ENCODE peak calls at places on chromosomes 6 and 20, in eight cellular contexts. V is H9, N is neural crest cell, Y is brain microvascular endothelial cell, R is foreskin fibroblast, L is upper lobe of right lung, I is mucosa of descending colon, P is choroid plexus epithelial cell. A is an unnamed sample.

GRCh38 chr6:150634641-150635292 is 35.1 kb downstream of the PLEKHG1 start:
- DNase-seq in I (no peak), V (no peak), R (no peak), Y (no peak), L (no peak), N (no peak), P (no peak), A (no peak)

GRCh38 chr6:11008821-11009220 is 35.3 kb downstream of the ELOVL2 start:
- DNase-seq in P (peak), I (no peak), Y (peak), V (no peak), R (no peak), N (no peak), L (no peak), A (no peak)

GRCh38 chr6:56329296-56330050 is 82.1 kb upstream of the COL21A1 start:
- DNase-seq in P (peak), Y (no peak), N (no peak), I (no peak), R (no peak), L (no peak), V (no peak), A (no peak)

GRCh38 chr6:29834564-29835436 is 7.2 kb downstream of the HLA-G start:
- DNase-seq in R (no peak), L (no peak), I (no peak), P (peak), N (peak), V (peak), Y (no peak), A (peak)

GRCh38 chr6:37141291-37142046 is 28.5 kb upstream of the PIM1 start:
- DNase-seq in R (peak), I (no peak), P (peak), V (peak), Y (peak), N (no peak), L (no peak), A (no peak)

GRCh38 chr6:76984572-76984971 is 478.7 kb downstream of the HTR1B start:
- DNase-seq in P (no peak), R (peak), V (no peak), L (no peak), I (no peak), Y (no peak), N (no peak), A (no peak)

GRCh38 chr6:41785689-41786450 is 1.6 kb upstream of the TOMM6 start:
- DNase-seq in P (peak), V (peak), R (peak), Y (no peak), L (no peak), N (no peak), I (no peak), A (no peak)

GRCh38 chr6:63307581-63308246 is 12.1 kb downstream of the LGSN start:
- DNase-seq in V (no peak), N (no peak), I (no peak), Y (peak), P (peak), L (no peak), R (peak), A (peak)

GRCh38 chr6:32223258-32224235 is at the start of gene NOTCH4:
- DNase-seq in P (no peak), R (no peak), I (no peak), V (no peak), L (no peak), Y (no peak), N (no peak), A (no peak)

GRCh38 chr6:165987483-165988305 is 180.0 kb downstream of the TBXT start:
- DNase-seq in L (no peak), Y (peak), V (peak), N (peak), P (peak), R (no peak), I (peak), A (peak)

GRCh38 chr20:48841196-48841860 is 13.5 kb upstream of the PREX1 start:
- DNase-seq in N (no peak), P (no peak), I (no peak), V (no peak), R (no peak), L (no peak), Y (no peak), A (no peak)

GRCh38 chr6:6588924-6589696 is 590 bp downstream of the LY86 start:
- DNase-seq in I (no peak), R (no peak), N (no peak), L (no peak), Y (no peak), V (no peak), P (no peak), A (no peak)

GRCh38 chr6:156396068-156396771 is 381.0 kb upstream of the ARID1B start:
- DNase-seq in N (no peak), I (no peak), P (no peak), R (no peak), L (no peak), Y (no peak), V (no peak), A (no peak)

GRCh38 chr6:46815130-46815529 is 21.9 kb downstream of the MEP1A start:
- DNase-seq in L (no peak), N (no peak), I (no peak), Y (no peak), R (no peak), P (no peak), V (no peak), A (no peak)

GRCh38 chr6:19991176-19991575 is 154.0 kb downstream of the ID4 start:
- DNase-seq in N (no peak), V (no peak), P (no peak), L (no peak), I (no peak), R (no peak), Y (no peak), A (no peak)

GRCh38 chr6:42294759-42295158 is 77.1 kb upstream of the MRPS10 start:
- DNase-seq in V (no peak), L (no peak), I (no peak), P (peak), R (peak), Y (peak), N (no peak), A (no peak)

GRCh38 chr6:19697744-19698290 is 139.4 kb upstream of the ID4 start:
- DNase-seq in N (no peak), P (peak), I (no peak), R (peak), Y (peak), V (no peak), L (no peak), A (no peak)

GRCh38 chr6:38612386-38612965 is 27.3 kb downstream of the BTBD9 start:
- DNase-seq in L (no peak), N (no peak), R (peak), I (no peak), V (no peak), P (peak), Y (no peak), A (no peak)

GRCh38 chr6:112027942-112028674 is 25.8 kb upstream of the CCN6 start:
- DNase-seq in R (no peak), I (no peak), P (peak), L (no peak), N (no peak), Y (no peak), V (no peak), A (no peak)

GRCh38 chr6:34792605-34793500 is 970 bp downstream of the BLTP3A start:
- DNase-seq in P (peak), N (peak), L (no peak), V (peak), Y (peak), I (no peak), R (peak), A (peak)

DNA sequence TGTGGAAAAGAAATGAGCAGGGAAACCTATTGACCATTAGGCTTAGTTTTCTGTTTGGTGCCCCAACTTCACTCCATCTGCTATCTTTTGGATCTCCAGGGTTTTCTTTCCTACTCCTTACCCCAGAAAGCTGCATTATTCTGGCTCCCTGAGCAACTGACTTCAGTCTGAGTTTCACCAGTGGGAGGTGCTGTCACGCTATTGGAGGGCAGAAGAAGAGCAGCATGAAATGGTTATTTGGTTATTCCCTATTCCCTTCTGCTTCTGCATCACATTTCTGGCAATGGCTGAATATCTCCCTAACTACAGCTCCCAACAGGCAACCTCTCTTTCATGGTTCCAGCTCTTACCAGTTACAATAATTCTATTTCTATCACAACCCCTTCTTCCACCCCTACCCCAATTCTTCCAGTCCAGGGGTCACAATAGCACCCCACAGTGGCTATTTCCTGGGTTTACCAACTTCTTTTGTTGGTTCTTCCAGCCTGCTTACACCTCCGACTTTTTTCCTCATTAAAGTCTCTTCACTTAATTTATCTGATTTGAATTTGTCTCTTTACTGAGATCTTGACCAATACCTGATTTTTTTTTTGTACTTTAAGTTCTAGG is 311.5 kb downstream of the PLCB1 start:
- DNase-seq in R (no peak), L (no peak), N (no peak), I (no peak), P (no peak), V (no peak), Y (no peak), A (no peak)
- TF ChIP-seq CTCF in R (no peak), L (peak), N (no peak), I (no peak), P (no peak), V (peak), Y (no peak), A (peak)

GRCh38 chr6:135449246-135449645 is 48.3 kb downstream of the AHI1 start:
- DNase-seq in P (no peak), R (no peak), N (no peak), Y (no peak), L (no peak), I (no peak), V (no peak), A (no peak)

GRCh38 chr6:135451617-135452190 is 45.8 kb downstream of the AHI1 start:
- DNase-seq in I (no peak), V (no peak), Y (no peak), R (no peak), P (peak), L (no peak), N (no peak), A (peak)
- TF ChIP-seq CTCF in I (peak), V (peak), Y (peak), R (peak), P (peak), L (peak), N (peak), A (peak)

GRCh38 chr20:47669157-47669425 is 116.2 kb downstream of the SULF2 start:
- DNase-seq in V (no peak), R (no peak), L (no peak), Y (no peak), N (no peak), I (no peak), P (no peak), A (no peak)
- TF ChIP-seq CTCF in V (no peak), R (no peak), L (no peak), Y (no peak), N (no peak), I (no peak), P (no peak), A (no peak)

DNA sequence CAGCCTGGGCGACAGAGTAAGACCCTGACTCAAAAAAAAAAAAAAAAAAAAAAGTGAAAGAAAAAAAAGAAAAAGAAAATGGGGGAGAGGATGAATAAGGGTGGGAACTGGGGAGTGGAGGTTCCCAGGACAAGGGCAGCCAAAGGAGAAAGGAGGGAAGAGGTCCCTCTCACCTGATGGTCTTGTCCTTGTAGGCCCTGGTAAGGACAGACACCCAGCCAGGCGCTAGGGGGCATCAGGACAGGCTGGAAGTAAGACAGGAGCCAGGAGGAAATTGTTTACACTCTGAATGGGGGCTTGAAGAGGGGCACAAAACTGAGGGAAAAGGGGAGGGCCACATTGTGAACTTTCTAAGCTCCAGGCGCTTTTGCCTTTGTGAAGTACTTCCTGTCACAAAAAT is 2.3 kb upstream of the ALDH5A1 start:
- DNase-seq in P (peak), N (no peak), R (no peak), Y (no peak), V (peak), I (no peak), L (no peak), A (no peak)
- TF ChIP-seq CTCF in P (peak), N (peak), R (peak), Y (peak), V (peak), I (no peak), L (peak), A (peak)

GRCh38 chr6:24935753-24936152 is at the start of gene RIPOR2:
- DNase-seq in L (peak), R (no peak), N (peak), V (peak), I (peak), P (peak), Y (no peak), A (no peak)
- TF ChIP-seq CTCF in L (no peak), R (no peak), N (no peak), V (peak), I (no peak), P (peak), Y (peak), A (no peak)

GRCh38 chr6:16764188-16764950 is 3.1 kb upstream of the ATXN1 start:
- DNase-seq in P (peak), R (no peak), L (no peak), N (no peak), V (no peak), Y (peak), I (no peak), A (peak)
- TF ChIP-seq CTCF in P (peak), R (peak), L (peak), N (peak), V (peak), Y (peak), I (no peak), A (peak)

GRCh38 chr20:25058797-25059486 is 1.0 kb upstream of the ACSS1 start:
- DNase-seq in P (peak), R (peak), L (peak), V (no peak), I (no peak), Y (no peak), N (no peak), A (peak)
- TF ChIP-seq CTCF in P (no peak), R (no peak), L (no peak), V (no peak), I (no peak), Y (peak), N (no peak), A (no peak)

GRCh38 chr6:106495014-106495413 is 134.3 kb downstream of the RTN4IP1 start:
- DNase-seq in P (no peak), V (no peak), Y (no peak), I (no peak), L (no peak), R (no peak), N (no peak), A (no peak)
- TF ChIP-seq CTCF in P (no peak), V (no peak), Y (no peak), I (no peak), L (no peak), R (no peak), N (no peak), A (no peak)

DNA sequence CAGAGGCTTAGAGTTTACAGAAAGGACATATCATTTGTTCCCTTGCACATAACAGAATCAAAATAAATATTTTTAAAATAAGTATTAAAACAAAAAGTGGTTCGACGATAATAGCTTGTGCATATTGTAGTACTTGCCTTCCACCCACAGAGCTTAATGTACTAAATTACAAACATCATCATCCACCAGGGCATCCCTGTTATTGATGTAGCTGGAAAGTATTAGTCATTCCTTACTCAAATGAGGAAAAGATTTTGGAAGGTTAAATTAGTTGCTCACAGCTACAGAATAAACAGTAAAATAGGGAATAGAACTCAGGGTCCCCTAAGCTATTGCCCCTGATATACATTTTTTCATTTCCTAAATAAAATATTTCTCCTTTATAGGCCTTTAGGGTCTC is 150.3 kb downstream of the PTPRK start:
- DNase-seq in P (peak), Y (peak), V (no peak), L (no peak), R (peak), I (no peak), N (no peak), A (no peak)
- TF ChIP-seq CTCF in P (no peak), Y (peak), V (no peak), L (no peak), R (no peak), I (no peak), N (no peak), A (no peak)

GRCh38 chr6:291148-291696 is 1.1 kb upstream of the DUSP22 start:
- DNase-seq in L (no peak), R (no peak), Y (peak), V (no peak), I (no peak), P (peak), N (no peak), A (no peak)

GRCh38 chr6:291697-292505 is at the start of gene DUSP22:
- DNase-seq in L (peak), Y (peak), R (peak), I (peak), V (peak), N (peak), P (peak), A (peak)

GRCh38 chr6:293185-294174 is 1.2 kb downstream of the DUSP22 start:
- DNase-seq in I (peak), L (peak), R (no peak), P (peak), Y (no peak), V (no peak), N (no peak), A (no peak)

GRCh38 chr6:294656-295565 is 2.6 kb downstream of the DUSP22 start:
- DNase-seq in N (no peak), Y (no peak), V (no peak), L (no peak), I (no peak), P (no peak), R (no peak), A (no peak)

DNA sequence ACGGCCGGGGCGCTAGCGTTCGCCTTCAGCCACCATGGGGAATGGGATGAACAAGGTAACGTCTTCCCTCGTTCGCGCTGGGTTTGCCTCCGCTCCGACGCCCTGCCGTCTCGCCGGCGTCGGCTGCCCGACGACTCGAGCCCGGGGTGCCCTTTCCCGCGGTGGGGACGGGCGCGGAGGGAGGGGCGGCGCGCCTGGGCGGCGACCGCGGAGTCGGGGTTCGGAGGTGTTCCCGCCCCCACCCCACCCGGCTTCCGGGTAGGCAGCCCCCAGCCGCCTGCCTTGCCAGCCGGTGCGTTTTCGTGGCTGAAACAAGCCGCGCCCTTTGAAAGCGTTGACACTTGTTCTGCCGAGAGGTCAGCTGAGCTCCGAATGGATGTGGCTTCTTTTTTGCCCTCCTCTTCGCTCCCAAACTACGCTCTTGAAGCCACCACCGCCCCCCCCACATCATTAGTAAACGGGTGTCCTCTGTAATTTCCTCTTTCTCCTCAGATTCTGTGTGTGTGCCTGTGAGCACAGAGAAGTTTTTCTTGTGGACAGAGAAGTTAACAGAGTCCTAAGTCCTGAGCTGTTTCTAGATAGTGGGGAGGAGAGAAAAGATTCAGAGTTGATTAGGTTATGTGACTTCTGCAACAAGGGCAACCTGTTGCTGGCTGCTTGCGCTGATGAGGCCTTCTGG is 358 bp downstream of the DUSP22 start:
- DNase-seq in L (peak), Y (no peak), V (peak), N (no peak), I (peak), R (peak), P (peak), A (no peak)
- TF ChIP-seq CTCF in L (no peak), Y (no peak), V (peak), N (peak), I (no peak), R (no peak), P (peak), A (no peak)